ENCODE peak calls at places on chromosomes 11 and 22, in six cellular contexts. P, G, E, N, C and R are unnamed samples.

GRCh38 chr11:124747406-124748099 is 4.5 kb downstream of the VSIG2 start:
- DNase-seq in E (no peak), G (no peak), C (no peak), P (no peak), N (no peak), R (no peak)

GRCh38 chr11:34957606-34958005 is 41.2 kb downstream of the PDHX start:
- DNase-seq in C (no peak), N (no peak), E (no peak), P (no peak), G (no peak), R (no peak)

GRCh38 chr11:103773537-103773936 is 262.9 kb upstream of the DDI1 start:
- DNase-seq in E (no peak), N (no peak), G (no peak), P (no peak), C (no peak), R (no peak)

GRCh38 chr11:103587951-103588788 is 448.3 kb upstream of the DDI1 start:
- DNase-seq in P (no peak), N (no peak), C (no peak), E (no peak), G (no peak), R (no peak)

GRCh38 chr11:1073261-1073724 is 1.4 kb upstream of the MUC2 start:
- DNase-seq in E (peak; percentile 69), G (no peak), C (no peak), P (peak; percentile 87), N (no peak), R (no peak)

GRCh38 chr11:5449023-5449422 is at the start of gene OR51I2:
- DNase-seq in G (no peak), E (no peak), P (no peak), N (no peak), C (no peak), R (no peak)

GRCh38 chr11:110091995-110092576 is 1.1 kb upstream of the ZC3H12C start:
- DNase-seq in N (no peak), G (no peak), E (peak; percentile 40), C (no peak), P (no peak), R (no peak)

GRCh38 chr11:114321621-114322257 is 25.5 kb downstream of the NNMT start:
- DNase-seq in E (peak; percentile 94), C (no peak), N (peak; percentile 61), P (no peak), G (no peak), R (no peak)

GRCh38 chr11:102279641-102280170 is 37.6 kb upstream of the BIRC3 start:
- DNase-seq in E (peak; percentile 61), P (peak; percentile 48), C (no peak), G (no peak), N (peak; percentile 34), R (no peak)

GRCh38 chr11:41848349-41848748 is 388.9 kb upstream of the LRRC4C start:
- DNase-seq in E (no peak), G (no peak), P (no peak), C (no peak), N (no peak), R (no peak)

GRCh38 chr11:63907808-63908530 is 9.0 kb downstream of the RCOR2 start:
- DNase-seq in N (no peak), C (no peak), G (no peak), P (no peak), E (no peak), R (no peak)

GRCh38 chr11:88280673-88281316 is 56.7 kb downstream of the CTSC start:
- DNase-seq in G (no peak), E (peak; percentile 44), P (peak; percentile 9), C (no peak), N (no peak), R (no peak)

GRCh38 chr11:110156503-110156902 is 63.3 kb downstream of the ZC3H12C start:
- DNase-seq in P (no peak), N (no peak), G (no peak), C (no peak), E (no peak), R (no peak)

GRCh38 chr22:50711446-50712340 is 26.3 kb upstream of the ACR start:
- DNase-seq in C (no peak), E (no peak), P (no peak), N (no peak), G (no peak), R (no peak)

GRCh38 chr22:20241579-20242392 is 26.3 kb downstream of the RTN4R start:
- DNase-seq in E (no peak), N (no peak), P (no peak), G (no peak), C (no peak), R (no peak)
- H3K4me3 ChIP-seq in E (no peak overlapping the region), N (no peak overlapping the region), P (no peak overlapping the region), G (no peak overlapping the region), C (no peak overlapping the region), R (no peak overlapping the region)

GRCh38 chr22:48686694-48687302 is 1140.9 kb downstream of the BRD1 start:
- DNase-seq in E (no peak), G (no peak), P (no peak), C (no peak), N (no peak), R (no peak)
- H3K9me3 ChIP-seq in E (no peaks in the 10 kb centered on the region), G (no peaks in the 10 kb centered on the region), P (no peaks in the 10 kb centered on the region), C (no peaks in the 10 kb centered on the region), N (peaks cover 86% of the 10 kb centered on the region), R (no peaks in the 10 kb centered on the region)

DNA sequence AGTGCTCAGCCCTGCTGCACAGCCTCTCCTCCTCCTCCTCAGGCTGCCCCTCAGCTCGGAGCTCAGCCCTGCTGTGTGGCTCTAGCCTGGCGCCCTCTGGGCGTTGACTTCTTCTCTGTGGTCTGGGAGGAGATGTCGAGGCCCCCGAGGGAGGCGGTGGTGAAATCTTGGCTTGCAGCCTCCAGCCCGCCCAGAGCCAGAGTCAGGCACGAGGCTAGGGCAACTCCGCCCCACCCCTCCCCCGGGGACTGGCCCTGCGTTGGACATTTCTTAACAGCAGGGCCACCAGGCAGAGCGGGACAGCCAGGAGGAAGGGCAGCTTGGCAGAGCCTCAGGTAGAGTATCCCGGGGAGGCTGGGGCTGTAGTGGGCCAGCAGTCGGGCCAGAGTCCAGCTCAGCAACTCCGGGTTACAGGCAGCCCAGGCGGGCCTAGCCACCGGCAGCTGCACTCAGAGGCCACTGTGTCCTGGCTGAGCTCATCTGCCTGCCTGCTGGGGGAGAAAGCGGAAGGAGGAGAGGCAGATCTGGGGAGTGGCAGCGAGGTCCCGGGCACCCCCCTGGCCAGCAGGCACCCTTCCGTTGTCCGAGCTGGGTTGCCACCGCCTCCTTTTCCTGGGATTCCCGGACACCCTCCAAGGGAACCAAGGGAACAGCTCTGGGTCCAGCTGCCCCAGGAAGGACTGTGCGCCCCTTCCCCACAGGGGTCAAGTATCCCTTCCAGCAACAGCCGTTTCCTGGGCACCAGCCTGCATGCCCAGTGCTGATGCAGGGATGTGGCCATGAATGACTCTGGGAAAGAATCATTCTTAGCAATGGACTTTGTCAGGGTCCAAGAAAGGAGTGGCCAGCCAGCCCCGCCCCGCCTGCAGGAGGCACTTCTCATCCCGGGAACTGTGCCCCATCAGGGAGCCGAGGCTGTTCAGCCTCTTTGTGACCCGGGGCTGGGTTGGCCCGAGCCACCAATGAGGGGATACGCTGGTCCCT is at the start of gene ALDH3B1:
- DNase-seq in N (no peak), G (no peak), C (no peak), P (peak; percentile 94), E (peak; percentile 95), R (peak; percentile 92)
- H3K4me3 ChIP-seq in N (peak within 1 kb of the TSS; percentile 61), G (no peak within 1 kb of the TSS), C (no peak within 1 kb of the TSS), P (no peak within 1 kb of the TSS), E (peak within 1 kb of the TSS; percentile 80), R (peak within 1 kb of the TSS; percentile 48)

GRCh38 chr11:17369685-17370243 is 18.2 kb downstream of the NCR3LG1 start:
- DNase-seq in G (no peak), N (no peak), C (no peak), E (no peak), P (no peak), R (no peak)

GRCh38 chr11:17368551-17368950 is 17.0 kb downstream of the NCR3LG1 start:
- DNase-seq in N (no peak), E (no peak), C (no peak), P (no peak), G (no peak), R (no peak)

GRCh38 chr11:17375547-17375946 is 12.9 kb downstream of the KCNJ11 start:
- DNase-seq in N (no peak), C (no peak), G (no peak), E (no peak), P (no peak), R (no peak)

GRCh38 chr11:17369094-17369493 is 17.5 kb downstream of the NCR3LG1 start:
- DNase-seq in N (no peak), E (no peak), G (no peak), C (no peak), P (no peak), R (no peak)

GRCh38 chr11:17371614-17372013 is 16.8 kb downstream of the KCNJ11 start:
- DNase-seq in E (peak; percentile 44), G (no peak), C (no peak), N (no peak), P (no peak), R (no peak)
- H3K9me3 ChIP-seq in E (no peaks in the 10 kb centered on the region), G (peaks cover 7% of the 10 kb centered on the region), C (peaks cover 4% of the 10 kb centered on the region), N (peaks cover 35% of the 10 kb centered on the region), P (no peaks in the 10 kb centered on the region), R (peaks cover 35% of the 10 kb centered on the region)